ENCODE peak calls at places on chromosomes 4 and X, in seven cellular contexts. X, I, K, B, J, H and O are unnamed samples.

GRCh38 chrX:67700607-67701006 is 156.8 kb downstream of the AR start:
- DNase-seq in J (no peak), B (no peak), X (no peak), I (peak), K (no peak), H (no peak), O (no peak)

GRCh38 chr4:3389186-3389878 is 52.4 kb upstream of the HGFAC start:
- DNase-seq in I (no peak), X (no peak), H (no peak), B (no peak), J (no peak), K (no peak), O (no peak)

GRCh38 chrX:105609530-105609929 is 212.8 kb upstream of the NRK start:
- DNase-seq in H (no peak), K (no peak), I (no peak), X (no peak), J (no peak), B (no peak), O (no peak)

GRCh38 chrX:136046295-136046894 is 61.2 kb downstream of the SLC9A6 start:
- DNase-seq in B (no peak), J (no peak), H (no peak), I (no peak), K (no peak), X (no peak), O (no peak)

GRCh38 chrX:130081421-130082045 is 28.8 kb downstream of the ELF4 start:
- DNase-seq in I (no peak), H (no peak), J (no peak), K (no peak), X (no peak), B (no peak), O (no peak)

GRCh38 chrX:23805379-23805778 is 22.4 kb downstream of the SAT1 start:
- DNase-seq in K (no peak), H (no peak), I (no peak), J (no peak), B (no peak), X (no peak), O (no peak)

GRCh38 chrX:17588303-17588702 is 149.0 kb upstream of the SCML1 start:
- DNase-seq in H (no peak), K (no peak), J (no peak), X (no peak), B (no peak), I (no peak), O (no peak)

GRCh38 chr4:78954048-78954666 is 14.9 kb upstream of the PAQR3 start:
- DNase-seq in X (no peak), K (no peak), H (no peak), J (no peak), B (peak), I (no peak), O (peak)

GRCh38 chr4:168765726-168766125 is 244.3 kb downstream of the CBR4 start:
- DNase-seq in X (no peak), H (no peak), J (no peak), I (peak), B (no peak), K (no peak), O (no peak)

GRCh38 chr4:67779631-67780030 is 25.4 kb upstream of the GNRHR start:
- DNase-seq in H (no peak), I (no peak), B (no peak), K (no peak), X (no peak), J (no peak), O (no peak)

GRCh38 chr4:61204353-61204752 is 4.2 kb downstream of the ADGRL3 start:
- DNase-seq in X (no peak), J (no peak), I (peak), K (no peak), H (no peak), B (no peak), O (no peak)

GRCh38 chr4:130080872-130081451 is 985.0 kb downstream of the C4orf33 start:
- DNase-seq in J (no peak), X (no peak), K (no peak), H (no peak), B (no peak), I (peak), O (no peak)

GRCh38 chrX:15848576-15848975 is 6.0 kb downstream of the AP1S2 start:
- DNase-seq in I (no peak), J (no peak), H (no peak), K (no peak), B (peak), X (no peak), O (no peak)

GRCh38 chr4:83113429-83113786 is 1.1 kb downstream of the PLAC8 start:
- DNase-seq in B (no peak), I (peak), J (no peak), X (no peak), K (no peak), H (no peak), O (peak)

GRCh38 chr4:14386196-14386595 is 616.1 kb upstream of the CPEB2 start:
- DNase-seq in H (no peak), K (no peak), J (no peak), X (no peak), B (no peak), I (no peak), O (no peak)

GRCh38 chr4:120636120-120636630 is 286.4 kb downstream of the PRDM5 start:
- DNase-seq in I (no peak), K (no peak), B (no peak), H (no peak), X (no peak), J (no peak), O (no peak)

GRCh38 chrX:101429934-101430333 is 21.9 kb downstream of the HNRNPH2 start:
- DNase-seq in I (peak), B (no peak), X (no peak), K (no peak), J (no peak), H (no peak), O (no peak)

GRCh38 chrX:93322110-93322509 is 351.3 kb downstream of the NAP1L3 start:
- DNase-seq in H (no peak), B (no peak), I (no peak), J (no peak), K (no peak), X (no peak), O (no peak)

GRCh38 chrX:18895157-18895952 is 88.6 kb downstream of the PHKA2 start:
- DNase-seq in X (no peak), B (no peak), J (no peak), K (no peak), H (no peak), I (no peak), O (no peak)

GRCh38 chr4:68344049-68344448 is 5.8 kb downstream of the YTHDC1 start:
- DNase-seq in J (no peak), B (no peak), I (no peak), X (no peak), K (no peak), H (no peak), O (no peak)

GRCh38 chrX:110412971-110413726 is 54.5 kb downstream of the RTL9 start:
- DNase-seq in B (peak), X (peak), I (peak), K (peak), J (peak), H (peak), O (peak)

GRCh38 chr4:22574880-22575279 is 59.0 kb upstream of the ADGRA3 start:
- DNase-seq in I (no peak), K (no peak), X (no peak), J (no peak), B (no peak), H (no peak), O (no peak)

GRCh38 chr4:6121276-6121850 is 79.0 kb downstream of the JAKMIP1 start:
- DNase-seq in B (no peak), I (no peak), J (no peak), K (no peak), X (no peak), H (no peak), O (no peak)